ENCODE peak calls at places on chromosome 18, in four cellular contexts. H, V, Q and M are unnamed samples.

GRCh38 chr18:56436651-56437050 is 201.7 kb downstream of the TXNL1 start:
- DNase-seq in V (no peak), Q (no peak), H (no peak), M (no peak)

GRCh38 chr18:51236225-51236624 is 38.7 kb upstream of the MEX3C start:
- DNase-seq in V (peak), Q (no peak), H (peak), M (no peak)

GRCh38 chr18:2897015-2897414 is 50.2 kb downstream of the EMILIN2 start:
- DNase-seq in H (no peak), V (no peak), Q (no peak), M (no peak)

GRCh38 chr18:67285583-67285982 is 230.9 kb downstream of the DSEL start:
- DNase-seq in H (no peak), Q (no peak), V (no peak), M (no peak)

GRCh38 chr18:79819951-79820351 is 22.2 kb downstream of the KCNG2 start:
- DNase-seq in V (no peak), Q (no peak), H (no peak), M (no peak)

GRCh38 chr18:75456277-75456676 is 28.8 kb upstream of the SMIM21 start:
- DNase-seq in H (no peak), Q (no peak), V (peak), M (no peak)

GRCh38 chr18:14577971-14578370 is 34.6 kb upstream of the POTEC start:
- DNase-seq in V (no peak), Q (no peak), H (no peak), M (no peak)

GRCh38 chr18:60182223-60182622 is 190.4 kb downstream of the MC4R start:
- DNase-seq in H (no peak), Q (no peak), V (no peak), M (no peak)

GRCh38 chr18:79871481-79872091 is 73.8 kb downstream of the KCNG2 start:
- DNase-seq in Q (no peak), H (no peak), V (no peak), M (peak)

GRCh38 chr18:49519041-49519971 is 32.3 kb upstream of the C18orf32 start:
- DNase-seq in V (no peak), Q (no peak), H (no peak), M (no peak)

GRCh38 chr18:7923105-7923504 is 356.0 kb downstream of the PTPRM start:
- DNase-seq in Q (no peak), V (peak), H (no peak), M (no peak)
- H3K56ac ChIP-seq in Q (no peak), V (no peak), H (no peak), M (no peak)

DNA sequence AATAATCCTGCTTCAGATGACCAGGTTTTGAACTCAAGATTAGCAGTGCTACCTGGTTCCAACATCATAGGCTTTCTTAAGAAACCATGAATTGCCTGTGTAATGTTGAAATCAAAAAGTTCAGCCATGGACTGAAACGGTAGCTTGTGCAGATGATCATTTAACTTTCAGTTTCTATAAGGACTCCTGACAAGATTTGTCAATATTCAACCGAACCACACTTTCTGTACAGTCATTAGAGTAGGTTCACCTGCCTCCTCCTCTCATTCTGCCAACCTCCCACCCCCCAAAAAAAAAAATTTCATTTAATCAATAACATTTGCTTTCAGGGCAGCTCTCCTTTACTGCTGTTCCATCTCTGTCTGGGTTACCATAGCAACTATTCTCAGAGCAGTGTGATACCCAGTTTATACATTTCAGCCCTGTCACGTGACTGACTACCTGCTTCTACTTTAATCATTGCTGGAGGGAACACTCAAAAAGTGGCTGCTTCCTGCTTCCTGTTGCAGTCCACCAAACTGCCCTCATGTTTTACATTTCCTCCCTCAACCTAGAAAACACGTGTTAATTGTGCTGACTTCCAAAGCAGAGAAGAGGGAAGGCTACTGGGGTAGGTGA is 275.5 kb downstream of the SS18 start:
- DNase-seq in V (no peak), Q (no peak), H (no peak), M (no peak)
- H3K4ac ChIP-seq in V (no peak), Q (no peak), H (no peak), M (no peak)

DNA sequence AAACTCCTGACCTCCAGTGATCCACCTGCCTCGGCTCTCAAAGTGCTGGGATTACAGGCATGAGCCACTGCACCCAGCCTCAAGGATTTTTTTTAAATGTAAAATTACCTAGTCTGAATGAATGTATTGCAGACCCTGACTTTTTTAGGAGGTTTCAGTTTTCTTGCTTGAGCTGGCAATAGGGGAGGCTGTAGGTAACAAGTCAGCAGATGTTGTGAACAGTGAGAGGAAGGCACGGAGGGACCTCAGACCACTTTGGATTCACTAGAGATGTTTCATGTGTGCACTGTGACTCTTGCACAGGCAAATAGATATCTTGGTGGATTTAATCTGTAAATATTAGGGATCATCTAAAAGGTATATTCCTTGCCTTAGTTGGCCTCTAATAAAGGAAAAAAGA is 6.4 kb downstream of the NDUFV2 start:
- DNase-seq in H (no peak), Q (no peak), V (no peak), M (no peak)
- H3K56ac ChIP-seq in H (no peak), Q (no peak), V (no peak), M (no peak)

GRCh38 chr18:36131692-36132483 is 2.2 kb downstream of the ELP2 start:
- DNase-seq in H (no peak), Q (no peak), V (no peak), M (no peak)

GRCh38 chr18:36129300-36130038 is at the start of the genes ELP2 and SLC39A6:
- DNase-seq in Q (peak), H (peak), V (peak), M (peak)

GRCh38 chr18:36130039-36130831 is 536 bp downstream of the ELP2 start:
- DNase-seq in H (peak), V (no peak), Q (no peak), M (no peak)

GRCh38 chr18:36132756-36133155 is 3.1 kb downstream of the ELP2 start:
- DNase-seq in V (no peak), H (no peak), Q (no peak), M (no peak)

GRCh38 chr18:36130883-36131653 is 1.4 kb downstream of the ELP2 start:
- DNase-seq in V (no peak), Q (no peak), H (no peak), M (no peak)
- H3K4ac ChIP-seq in V (no peak), Q (no peak), H (no peak), M (no peak)